ENCODE peak calls at places on chromosome 12, in nine cellular contexts. One of them, this sample, is unnamed.

GRCh38 chr12:123450636-123451035 is 7.3 kb upstream of the SNRNP35 start:
- DNase-seq in prostate gland: no peak
- DNase-seq in endothelial cell of umbilical vein: no peak
- DNase-seq in esophagus muscularis mucosa: no peak
- DNase-seq in breast epithelium: no peak
- DNase-seq in transverse colon: no peak
- DNase-seq in spleen: no peak
- DNase-seq in stomach: no peak
- DNase-seq in HCT116: no peak
- DNase-seq in this sample: no peak

GRCh38 chr12:24696800-24697199 is 252.1 kb downstream of the BCAT1 start:
- DNase-seq in HCT116: no peak
- DNase-seq in breast epithelium: no peak
- DNase-seq in esophagus muscularis mucosa: no peak
- DNase-seq in endothelial cell of umbilical vein: no peak
- DNase-seq in spleen: no peak
- DNase-seq in stomach: no peak
- DNase-seq in transverse colon: no peak
- DNase-seq in prostate gland: no peak
- DNase-seq in this sample: no peak

GRCh38 chr12:19802915-19803314 is 363.6 kb downstream of the AEBP2 start:
- DNase-seq in HCT116: no peak
- DNase-seq in esophagus muscularis mucosa: no peak
- DNase-seq in transverse colon: no peak
- DNase-seq in breast epithelium: no peak
- DNase-seq in endothelial cell of umbilical vein: no peak
- DNase-seq in prostate gland: no peak
- DNase-seq in spleen: no peak
- DNase-seq in stomach: no peak
- DNase-seq in this sample: no peak

GRCh38 chr12:127881371-127882140 is 385.4 kb upstream of the TMEM132C start:
- DNase-seq in endothelial cell of umbilical vein: no peak
- DNase-seq in breast epithelium: no peak
- DNase-seq in esophagus muscularis mucosa: no peak
- DNase-seq in HCT116: no peak
- DNase-seq in stomach: no peak
- DNase-seq in transverse colon: no peak
- DNase-seq in prostate gland: no peak
- DNase-seq in spleen: no peak
- DNase-seq in this sample: no peak

GRCh38 chr12:124567035-124567672 is at the start of gene NCOR2:
- DNase-seq in stomach: no peak
- DNase-seq in spleen: peak; percentile 92
- DNase-seq in esophagus muscularis mucosa: no peak
- DNase-seq in HCT116: no peak
- DNase-seq in endothelial cell of umbilical vein: no peak
- DNase-seq in transverse colon: no peak
- DNase-seq in breast epithelium: no peak
- DNase-seq in prostate gland: no peak
- DNase-seq in this sample: peak; percentile 65

GRCh38 chr12:81573228-81573627 is 185.9 kb downstream of the PPFIA2 start:
- DNase-seq in transverse colon: no peak
- DNase-seq in breast epithelium: no peak
- DNase-seq in endothelial cell of umbilical vein: no peak
- DNase-seq in spleen: no peak
- DNase-seq in prostate gland: no peak
- DNase-seq in stomach: no peak
- DNase-seq in HCT116: no peak
- DNase-seq in esophagus muscularis mucosa: no peak
- DNase-seq in this sample: no peak

GRCh38 chr12:4849024-4849594 is 60.6 kb upstream of the KCNA1 start:
- DNase-seq in endothelial cell of umbilical vein: peak; percentile 32
- DNase-seq in spleen: no peak
- DNase-seq in stomach: no peak
- DNase-seq in prostate gland: no peak
- DNase-seq in breast epithelium: no peak
- DNase-seq in HCT116: no peak
- DNase-seq in transverse colon: no peak
- DNase-seq in esophagus muscularis mucosa: no peak
- DNase-seq in this sample: no peak

GRCh38 chr12:147242-147641 is 66.7 kb downstream of the SLC6A12 start:
- DNase-seq in spleen: no peak
- DNase-seq in prostate gland: no peak
- DNase-seq in stomach: no peak
- DNase-seq in endothelial cell of umbilical vein: no peak
- DNase-seq in transverse colon: no peak
- DNase-seq in esophagus muscularis mucosa: no peak
- DNase-seq in HCT116: no peak
- DNase-seq in breast epithelium: no peak
- DNase-seq in this sample: no peak

GRCh38 chr12:49558526-49558925 is 9.4 kb downstream of the MCRS1 start:
- DNase-seq in prostate gland: no peak
- DNase-seq in HCT116: no peak
- DNase-seq in esophagus muscularis mucosa: no peak
- DNase-seq in breast epithelium: no peak
- DNase-seq in transverse colon: no peak
- DNase-seq in endothelial cell of umbilical vein: no peak
- DNase-seq in spleen: peak; percentile 56
- DNase-seq in stomach: no peak
- DNase-seq in this sample: no peak

GRCh38 chr12:43282106-43282505 is 269.9 kb downstream of the ADAMTS20 start:
- DNase-seq in breast epithelium: no peak
- DNase-seq in esophagus muscularis mucosa: no peak
- DNase-seq in endothelial cell of umbilical vein: peak; percentile 72
- DNase-seq in HCT116: peak; percentile 16
- DNase-seq in spleen: no peak
- DNase-seq in stomach: no peak
- DNase-seq in transverse colon: no peak
- DNase-seq in prostate gland: no peak
- DNase-seq in this sample: no peak

GRCh38 chr12:114913871-114914801 is 230.2 kb upstream of the TBX3 start:
- DNase-seq in prostate gland: peak; percentile 81
- DNase-seq in transverse colon: no peak
- DNase-seq in HCT116: peak; percentile 38
- DNase-seq in stomach: no peak
- DNase-seq in endothelial cell of umbilical vein: no peak
- DNase-seq in esophagus muscularis mucosa: no peak
- DNase-seq in spleen: no peak
- DNase-seq in breast epithelium: no peak
- DNase-seq in this sample: no peak

GRCh38 chr12:46617167-46617566 is 208.6 kb downstream of the SLC38A4 start:
- DNase-seq in breast epithelium: no peak
- DNase-seq in stomach: no peak
- DNase-seq in esophagus muscularis mucosa: no peak
- DNase-seq in spleen: no peak
- DNase-seq in endothelial cell of umbilical vein: no peak
- DNase-seq in prostate gland: no peak
- DNase-seq in transverse colon: peak; percentile 14
- DNase-seq in HCT116: no peak
- DNase-seq in this sample: no peak

GRCh38 chr12:124556067-124556466 is 11.3 kb downstream of the NCOR2 start:
- DNase-seq in HCT116: no peak
- DNase-seq in prostate gland: no peak
- DNase-seq in esophagus muscularis mucosa: no peak
- DNase-seq in spleen: peak; percentile 60
- DNase-seq in stomach: no peak
- DNase-seq in breast epithelium: no peak
- DNase-seq in transverse colon: no peak
- DNase-seq in endothelial cell of umbilical vein: no peak
- DNase-seq in this sample: no peak

GRCh38 chr12:22275847-22276246 is 58.7 kb downstream of the ST8SIA1 start:
- DNase-seq in endothelial cell of umbilical vein: peak; percentile 58
- DNase-seq in prostate gland: peak; percentile 58
- DNase-seq in spleen: no peak
- DNase-seq in esophagus muscularis mucosa: peak; percentile 98
- DNase-seq in transverse colon: peak; percentile 67
- DNase-seq in breast epithelium: peak; percentile 87
- DNase-seq in stomach: peak; percentile 45
- DNase-seq in HCT116: no peak
- DNase-seq in this sample: no peak

GRCh38 chr12:6925239-6925542 is 2.6 kb upstream of the ATN1 start:
- DNase-seq in prostate gland: no peak
- DNase-seq in esophagus muscularis mucosa: no peak
- DNase-seq in spleen: no peak
- DNase-seq in endothelial cell of umbilical vein: no peak
- DNase-seq in transverse colon: no peak
- DNase-seq in breast epithelium: no peak
- DNase-seq in stomach: no peak
- DNase-seq in HCT116: no peak
- DNase-seq in this sample: no peak

GRCh38 chr12:57632898-57633825 is at the start of gene B4GALNT1:
- DNase-seq in spleen: peak; percentile 90
- DNase-seq in prostate gland: no peak
- DNase-seq in stomach: peak; percentile 68
- DNase-seq in transverse colon: peak; percentile 56
- DNase-seq in HCT116: peak; percentile 46
- DNase-seq in endothelial cell of umbilical vein: peak; percentile 61
- DNase-seq in esophagus muscularis mucosa: peak; percentile 92
- DNase-seq in breast epithelium: no peak
- DNase-seq in this sample: peak; percentile 76
- TF ChIP-seq POLR2A in spleen: no peak
- TF ChIP-seq POLR2A in prostate gland: no peak
- TF ChIP-seq POLR2A in stomach: no peak
- TF ChIP-seq POLR2A in transverse colon: no peak
- TF ChIP-seq POLR2A in HCT116: no peak
- TF ChIP-seq POLR2A in endothelial cell of umbilical vein: no peak
- TF ChIP-seq POLR2A in esophagus muscularis mucosa: no peak
- TF ChIP-seq POLR2A in breast epithelium: no peak
- TF ChIP-seq POLR2A in this sample: no peak

DNA sequence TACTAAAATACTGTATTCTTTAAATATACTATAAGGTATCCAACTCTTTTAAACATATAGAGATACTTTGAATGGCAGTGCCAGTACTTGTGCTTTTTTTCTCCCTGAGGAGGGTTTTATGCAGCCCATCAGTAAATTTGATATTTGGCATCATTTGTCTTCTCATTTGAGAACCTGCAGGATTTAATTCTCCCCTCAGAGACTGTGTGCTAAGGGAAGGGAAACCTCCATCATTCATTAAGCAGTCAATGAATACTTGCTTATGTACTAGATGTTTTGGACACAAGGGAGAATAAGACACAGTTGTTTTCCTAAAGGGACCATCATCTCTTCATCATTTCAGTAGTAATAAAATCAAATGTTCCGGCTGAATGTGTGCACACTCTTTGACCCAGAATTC is 40.8 kb downstream of the FRS2 start:
- DNase-seq in prostate gland: no peak
- DNase-seq in breast epithelium: no peak
- DNase-seq in endothelial cell of umbilical vein: no peak
- DNase-seq in transverse colon: no peak
- DNase-seq in esophagus muscularis mucosa: no peak
- DNase-seq in stomach: no peak
- DNase-seq in HCT116: no peak
- DNase-seq in spleen: no peak
- DNase-seq in this sample: no peak
- TF ChIP-seq POLR2AphosphoS5 in prostate gland: no peak
- TF ChIP-seq POLR2AphosphoS5 in breast epithelium: no peak
- TF ChIP-seq POLR2AphosphoS5 in endothelial cell of umbilical vein: no peak
- TF ChIP-seq POLR2AphosphoS5 in transverse colon: no peak
- TF ChIP-seq POLR2AphosphoS5 in esophagus muscularis mucosa: no peak
- TF ChIP-seq POLR2AphosphoS5 in stomach: no peak
- TF ChIP-seq POLR2AphosphoS5 in HCT116: no peak
- TF ChIP-seq POLR2AphosphoS5 in spleen: no peak
- TF ChIP-seq POLR2AphosphoS5 in this sample: no peak

GRCh38 chr12:108645686-108646596 is 12.2 kb upstream of the SELPLG start:
- DNase-seq in spleen: no peak
- DNase-seq in esophagus muscularis mucosa: no peak
- DNase-seq in breast epithelium: no peak
- DNase-seq in stomach: no peak
- DNase-seq in prostate gland: no peak
- DNase-seq in HCT116: no peak
- DNase-seq in endothelial cell of umbilical vein: no peak
- DNase-seq in transverse colon: no peak
- DNase-seq in this sample: no peak
- TF ChIP-seq POLR2A in spleen: no peak
- TF ChIP-seq POLR2A in esophagus muscularis mucosa: no peak
- TF ChIP-seq POLR2A in breast epithelium: no peak
- TF ChIP-seq POLR2A in stomach: no peak
- TF ChIP-seq POLR2A in prostate gland: no peak
- TF ChIP-seq POLR2A in HCT116: no peak
- TF ChIP-seq POLR2A in endothelial cell of umbilical vein: no peak
- TF ChIP-seq POLR2A in transverse colon: no peak
- TF ChIP-seq POLR2A in this sample: no peak

GRCh38 chr12:93569301-93569655 is 3.2 kb upstream of the SOCS2 start:
- DNase-seq in stomach: no peak
- DNase-seq in spleen: no peak
- DNase-seq in HCT116: no peak
- DNase-seq in endothelial cell of umbilical vein: no peak
- DNase-seq in breast epithelium: no peak
- DNase-seq in esophagus muscularis mucosa: no peak
- DNase-seq in prostate gland: no peak
- DNase-seq in transverse colon: no peak
- DNase-seq in this sample: no peak

GRCh38 chr12:93567174-93567573 is 5.3 kb upstream of the SOCS2 start:
- DNase-seq in spleen: no peak
- DNase-seq in stomach: no peak
- DNase-seq in breast epithelium: no peak
- DNase-seq in endothelial cell of umbilical vein: no peak
- DNase-seq in HCT116: no peak
- DNase-seq in esophagus muscularis mucosa: no peak
- DNase-seq in transverse colon: no peak
- DNase-seq in prostate gland: no peak
- DNase-seq in this sample: no peak

GRCh38 chr12:93568091-93568490 is 4.4 kb upstream of the SOCS2 start:
- DNase-seq in transverse colon: no peak
- DNase-seq in endothelial cell of umbilical vein: no peak
- DNase-seq in esophagus muscularis mucosa: no peak
- DNase-seq in prostate gland: no peak
- DNase-seq in HCT116: no peak
- DNase-seq in spleen: no peak
- DNase-seq in stomach: no peak
- DNase-seq in breast epithelium: no peak
- DNase-seq in this sample: no peak

GRCh38 chr12:93565760-93566159 is 6.7 kb upstream of the SOCS2 start:
- DNase-seq in breast epithelium: no peak
- DNase-seq in stomach: no peak
- DNase-seq in endothelial cell of umbilical vein: no peak
- DNase-seq in spleen: no peak
- DNase-seq in HCT116: no peak
- DNase-seq in prostate gland: no peak
- DNase-seq in esophagus muscularis mucosa: no peak
- DNase-seq in transverse colon: no peak
- DNase-seq in this sample: no peak

DNA sequence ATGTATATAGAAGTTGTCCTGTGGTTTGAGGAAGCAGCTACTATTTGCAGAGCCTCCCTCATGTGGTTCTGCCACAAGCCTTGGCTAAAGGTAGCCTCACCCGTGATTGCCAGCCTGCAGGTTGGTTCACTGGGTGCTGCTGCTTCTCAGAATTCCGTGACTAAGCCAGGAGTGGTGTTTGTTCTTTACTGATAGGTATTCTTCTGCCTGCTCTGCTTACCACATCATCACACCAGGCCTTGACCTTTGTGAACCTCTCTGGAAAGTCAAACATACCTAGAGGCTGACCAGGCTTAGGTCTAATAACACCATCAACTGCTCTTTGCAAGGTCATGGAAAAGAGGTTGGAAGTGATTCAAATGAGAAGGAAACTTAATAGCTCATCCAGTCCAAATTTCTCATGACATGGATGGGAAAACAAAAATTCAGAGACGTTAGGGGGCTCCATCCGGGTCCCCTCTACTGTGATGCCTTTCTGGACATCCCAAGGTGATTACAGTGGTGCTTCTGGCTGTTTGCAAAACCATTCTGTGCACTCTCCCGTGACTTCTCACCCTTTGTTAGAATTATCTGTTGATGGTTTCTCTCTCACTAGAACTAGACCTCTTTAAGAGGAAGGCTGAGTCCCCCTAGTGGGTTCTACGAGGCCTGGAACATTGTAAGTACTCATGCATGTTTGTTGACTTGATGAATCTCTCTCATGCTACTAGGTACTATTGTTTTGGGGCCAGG is 8.5 kb upstream of the SOCS2 start:
- DNase-seq in spleen: no peak
- DNase-seq in transverse colon: no peak
- DNase-seq in esophagus muscularis mucosa: no peak
- DNase-seq in HCT116: peak; percentile 59
- DNase-seq in prostate gland: no peak
- DNase-seq in breast epithelium: peak; percentile 65
- DNase-seq in endothelial cell of umbilical vein: no peak
- DNase-seq in stomach: peak; percentile 80
- DNase-seq in this sample: no peak
- TF ChIP-seq POLR2AphosphoS5 in spleen: no peak
- TF ChIP-seq POLR2AphosphoS5 in transverse colon: no peak
- TF ChIP-seq POLR2AphosphoS5 in esophagus muscularis mucosa: no peak
- TF ChIP-seq POLR2AphosphoS5 in HCT116: no peak
- TF ChIP-seq POLR2AphosphoS5 in prostate gland: no peak
- TF ChIP-seq POLR2AphosphoS5 in breast epithelium: peak; percentile 42
- TF ChIP-seq POLR2AphosphoS5 in endothelial cell of umbilical vein: no peak
- TF ChIP-seq POLR2AphosphoS5 in stomach: no peak
- TF ChIP-seq POLR2AphosphoS5 in this sample: no peak

This sample was measured in GM12891.